ENCODE peak calls at places on chromosomes 13 and 19, in nine cellular contexts. J is stimulated activated CD4-positive, alpha-beta T cell treated with anti-CD3 and anti-CD28 coated beads, Interleukin-15, amount 100 ng/mL, for 1 hour; K is prostate gland; N is choroid plexus epithelial cell; H is heart left ventricle; R is hypothalamus; U is stimulated activated CD8-positive, alpha-beta memory T cell treated with anti-CD3 and anti-CD28 coated beads, Interleukin-7, amount 100 ng/mL, for 4 hours; V is fibroblast of pulmonary artery; F is HT1080. G is an unnamed sample.

GRCh38 chr13:72886272-72887062 is 104.5 kb downstream of the PIBF1 start:
- DNase-seq in V (peak; percentile 74), J (no peak), H (no peak), K (no peak), U (no peak), R (no peak), F (no peak), N (peak; percentile 53), G (no peak)

GRCh38 chr13:50235604-50236003 is 220.4 kb downstream of the KCNRG start:
- DNase-seq in K (no peak), H (no peak), R (no peak), J (no peak), U (no peak), F (no peak), N (no peak), V (no peak), G (no peak)

GRCh38 chr13:51995677-51996551 is 15.3 kb downstream of the ATP7B start:
- DNase-seq in J (no peak), R (no peak), K (peak; percentile 43), N (no peak), H (peak; percentile 43), U (no peak), F (no peak), V (peak; percentile 67), G (peak; percentile 29)

GRCh38 chr19:13963603-13964105 is 11.3 kb downstream of the DCAF15 start:
- DNase-seq in F (no peak), H (no peak), K (no peak), N (no peak), J (no peak), R (no peak), V (no peak), U (no peak), G (no peak)

GRCh38 chr13:50444726-50445125 is 398.8 kb downstream of the DLEU7 start:
- DNase-seq in V (no peak), K (no peak), N (no peak), R (no peak), H (no peak), J (no peak), F (no peak), U (no peak), G (no peak)

GRCh38 chr13:44758595-44759221 is 182.6 kb upstream of the TSC22D1 start:
- DNase-seq in F (peak; percentile 97), J (no peak), H (no peak), R (no peak), K (peak; percentile 15), V (peak; percentile 86), U (no peak), N (peak; percentile 92), G (no peak)

GRCh38 chr13:67416047-67416925 is 186.2 kb upstream of the PCDH9 start:
- DNase-seq in K (no peak), N (peak; percentile 80), R (no peak), F (peak; percentile 61), V (peak; percentile 63), U (no peak), H (no peak), J (no peak), G (no peak)

GRCh38 chr13:26300140-26300539 is 46.2 kb downstream of the CDK8 start:
- DNase-seq in H (no peak), U (peak; percentile 7), J (no peak), K (no peak), V (peak; percentile 50), F (peak; percentile 73), R (no peak), N (peak; percentile 72), G (no peak)

GRCh38 chr13:91467236-91467635 is 68.8 kb downstream of the GPC5 start:
- DNase-seq in H (no peak), N (no peak), K (no peak), V (no peak), R (no peak), U (no peak), J (no peak), F (no peak), G (no peak)

GRCh38 chr19:8336072-8336569 is 6.9 kb downstream of the KANK3 start:
- DNase-seq in F (no peak), V (no peak), U (no peak), H (no peak), R (no peak), N (no peak), K (no peak), J (no peak), G (no peak)

GRCh38 chr19:54399189-54399588 is 16.1 kb upstream of the TTYH1 start:
- DNase-seq in J (no peak), N (no peak), V (no peak), K (no peak), H (no peak), R (no peak), F (no peak), U (no peak), G (no peak)

GRCh38 chr13:110875243-110875642 is 39.6 kb downstream of the ANKRD10 start:
- DNase-seq in V (no peak), K (no peak), U (no peak), H (no peak), N (no peak), F (no peak), J (no peak), R (no peak), G (no peak)

GRCh38 chr19:5882421-5882968 is 12.2 kb upstream of the FUT5 start:
- DNase-seq in K (no peak), U (no peak), V (no peak), R (no peak), F (no peak), H (no peak), J (no peak), N (peak; percentile 28), G (no peak)

GRCh38 chr19:48918801-48919247 is 14.7 kb upstream of the DHDH start:
- DNase-seq in N (peak; percentile 20), U (no peak), F (peak; percentile 32), V (peak; percentile 16), J (no peak), H (no peak), K (no peak), R (no peak), G (no peak)

GRCh38 chr19:12365094-12365371 is 450 bp downstream of the ZNF442 start:
- DNase-seq in R (no peak), K (peak; percentile 10), N (peak; percentile 24), V (peak; percentile 36), F (no peak), J (no peak), U (no peak), H (peak; percentile 36), G (no peak)

GRCh38 chr19:40443930-40444180 is 280 bp downstream of the SERTAD3 start:
- DNase-seq in J (no peak), R (no peak), N (peak; percentile 43), H (no peak), V (peak; percentile 26), F (no peak), U (no peak), K (no peak), G (no peak)

GRCh38 chr13:30926781-30927180 is 5.7 kb upstream of the TEX26 start:
- DNase-seq in N (no peak), U (no peak), F (no peak), R (no peak), V (no peak), H (no peak), K (no peak), J (no peak), G (no peak)

GRCh38 chr19:13057147-13057572 is 45.5 kb downstream of the LYL1 start:
- DNase-seq in R (no peak), F (no peak), U (no peak), N (no peak), V (no peak), K (peak; percentile 62), J (no peak), H (no peak), G (no peak)

GRCh38 chr13:113952151-113952982 is 21.5 kb downstream of the C13orf46 start:
- DNase-seq in U (no peak), H (peak; percentile 23), F (no peak), R (no peak), J (no peak), K (no peak), N (no peak), V (no peak), G (no peak)

GRCh38 chr19:34904846-34905527 is 21.7 kb upstream of the ZNF30 start:
- DNase-seq in H (no peak), N (no peak), J (no peak), U (no peak), F (no peak), R (no peak), K (no peak), V (no peak), G (no peak)

GRCh38 chr19:1009976-1010538 is 9.8 kb downstream of the GRIN3B start:
- DNase-seq in U (no peak), F (no peak), J (no peak), K (no peak), R (no peak), N (no peak), V (no peak), H (no peak), G (no peak)

GRCh38 chr13:51083706-51084105 is 27.4 kb downstream of the C13orf42 start:
- DNase-seq in K (no peak), J (no peak), V (no peak), R (no peak), U (no peak), N (no peak), H (no peak), F (no peak), G (no peak)

GRCh38 chr19:39828015-39828633 is 5.8 kb downstream of the DYRK1B start:
- DNase-seq in N (no peak), F (no peak), J (no peak), V (no peak), H (no peak), R (no peak), U (no peak), K (no peak), G (no peak)

GRCh38 chr19:8194528-8195275 is 14.5 kb upstream of the CERS4 start:
- DNase-seq in N (no peak), V (no peak), K (no peak), F (no peak), R (no peak), H (no peak), U (no peak), J (no peak), G (no peak)

GRCh38 chr13:32039488-32040013 is 8.0 kb downstream of the FRY start:
- DNase-seq in J (no peak), K (no peak), F (no peak), H (no peak), R (no peak), U (no peak), N (no peak), V (no peak), G (no peak)

GRCh38 chr13:46555722-46556121 is 2.8 kb downstream of the LRCH1 start:
- DNase-seq in V (no peak), H (no peak), N (no peak), J (no peak), K (no peak), F (no peak), U (no peak), R (no peak), G (no peak)

GRCh38 chr13:22793598-22794134 is 387.1 kb upstream of the SGCG start:
- DNase-seq in R (no peak), F (peak; percentile 28), N (peak; percentile 2), U (no peak), K (no peak), H (no peak), J (no peak), V (no peak), G (no peak)

GRCh38 chr19:42132030-42132628 is at the start of gene POU2F2:
- DNase-seq in U (peak; percentile 92), V (no peak), H (no peak), J (peak; percentile 81), K (no peak), R (no peak), N (no peak), F (peak; percentile 47), G (peak; percentile 23)

GRCh38 chr13:114089751-114090400 is 42.5 kb downstream of the RASA3 start:
- DNase-seq in N (no peak), R (no peak), K (no peak), H (no peak), F (no peak), U (no peak), V (no peak), J (no peak), G (no peak)